ENCODE peak calls at places on chromosome 18, in eight cellular contexts. G is GM12864, V is ascending aorta, K is AG09309, P is foreskin fibroblast, O is GM12865, A is fibroblast of mammary gland, T is heart right ventricle. N is an unnamed sample.

GRCh38 chr18:3211236-3211992 is 8.4 kb downstream of the MYOM1 start:
- DNase-seq in P (peak), K (no peak), V (no peak), A (peak), G (no peak), T (peak), O (no peak), N (no peak)

GRCh38 chr18:41721103-41721502 is 233.9 kb upstream of the PIK3C3 start:
- DNase-seq in T (no peak), G (no peak), K (no peak), A (no peak), V (no peak), O (no peak), P (no peak), N (no peak)

GRCh38 chr18:2028986-2029385 is 542.3 kb downstream of the METTL4 start:
- DNase-seq in O (no peak), G (no peak), T (no peak), V (no peak), K (no peak), P (no peak), A (no peak), N (no peak)

GRCh38 chr18:50297621-50298442 is 10.3 kb upstream of the CXXC1 start:
- DNase-seq in A (peak), P (peak), O (peak), K (no peak), T (peak), G (peak), V (peak), N (peak)

GRCh38 chr18:49359732-49360444 is 100.6 kb downstream of the DYM start:
- DNase-seq in T (no peak), V (no peak), P (no peak), A (peak), O (peak), G (no peak), K (peak), N (no peak)

GRCh38 chr18:8242306-8242705 is 366.9 kb upstream of the RAB12 start:
- DNase-seq in K (no peak), G (no peak), P (no peak), T (no peak), O (no peak), A (peak), V (no peak), N (no peak)

GRCh38 chr18:24246143-24246542 is 107.3 kb downstream of the CABYR start:
- DNase-seq in V (no peak), P (no peak), G (peak), O (peak), K (no peak), T (no peak), A (no peak), N (no peak)

GRCh38 chr18:21241224-21242131 is 554 bp upstream of the GREB1L start:
- DNase-seq in K (no peak), V (no peak), O (no peak), T (peak), A (peak), P (no peak), G (no peak), N (no peak)

GRCh38 chr18:9787716-9788115 is 79.6 kb downstream of the RAB31 start:
- DNase-seq in P (no peak), V (no peak), G (no peak), O (no peak), K (no peak), T (no peak), A (peak), N (no peak)

GRCh38 chr18:79582978-79583377 is 96.6 kb upstream of the CTDP1 start:
- DNase-seq in K (no peak), G (no peak), T (no peak), V (no peak), P (no peak), A (no peak), O (no peak), N (no peak)

GRCh38 chr18:11714244-11714918 is 25.3 kb downstream of the GNAL start:
- DNase-seq in O (no peak), A (no peak), G (no peak), P (no peak), K (no peak), V (no peak), T (no peak), N (no peak)

GRCh38 chr18:24397131-24397693 is 412 bp downstream of the OSBPL1A start:
- DNase-seq in O (peak), G (no peak), P (peak), V (peak), A (peak), T (peak), K (peak), N (no peak)

DNA sequence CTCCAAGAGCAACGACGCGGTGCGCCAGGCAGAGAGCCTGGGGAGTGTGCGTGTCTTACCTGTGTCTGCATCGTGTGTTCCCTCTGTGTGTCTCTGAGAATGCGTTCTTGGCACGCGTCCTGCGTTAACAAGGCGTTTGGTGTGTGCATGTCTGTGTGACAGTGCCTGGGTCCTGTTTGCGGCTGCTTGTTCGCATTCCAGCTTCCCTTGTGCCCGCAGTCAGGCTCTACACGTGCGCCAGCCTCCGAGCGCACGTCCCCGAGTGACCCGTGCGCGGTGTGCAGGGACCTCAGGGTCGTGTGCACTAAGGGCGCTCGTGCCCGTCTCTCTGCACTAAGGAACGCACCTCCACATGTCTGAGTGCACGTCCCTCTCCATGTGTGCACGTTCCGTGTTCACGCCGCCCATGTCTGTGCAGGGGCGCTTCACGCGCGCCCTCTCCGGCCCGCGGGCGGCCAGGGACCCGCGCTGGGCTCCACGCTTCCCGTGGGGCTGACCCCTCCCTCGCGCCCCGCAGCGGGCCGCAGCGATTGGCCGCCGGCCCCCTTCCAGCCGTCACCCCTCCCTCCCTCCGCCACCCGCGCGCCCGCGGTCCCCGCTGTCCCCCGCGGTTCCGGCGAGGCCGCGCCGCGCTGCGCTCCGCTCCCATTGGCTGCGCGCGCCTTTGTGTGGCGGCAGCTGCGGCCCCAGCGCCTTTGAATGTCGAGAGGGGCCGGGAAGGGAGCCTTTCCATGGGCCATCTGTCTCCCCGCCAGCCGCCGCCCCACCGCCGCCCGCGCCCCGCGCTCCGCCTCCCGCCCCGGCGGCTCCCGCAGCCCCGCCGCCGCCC is 229.4 kb downstream of the HAUS1 start:
- DNase-seq in K (no peak), T (peak), O (no peak), G (no peak), P (no peak), A (no peak), V (no peak), N (peak)
- H3K4me3 ChIP-seq in K (no peak), T (peak), O (no peak), G (no peak), P (no peak), A (no peak), V (peak), N (peak)

DNA sequence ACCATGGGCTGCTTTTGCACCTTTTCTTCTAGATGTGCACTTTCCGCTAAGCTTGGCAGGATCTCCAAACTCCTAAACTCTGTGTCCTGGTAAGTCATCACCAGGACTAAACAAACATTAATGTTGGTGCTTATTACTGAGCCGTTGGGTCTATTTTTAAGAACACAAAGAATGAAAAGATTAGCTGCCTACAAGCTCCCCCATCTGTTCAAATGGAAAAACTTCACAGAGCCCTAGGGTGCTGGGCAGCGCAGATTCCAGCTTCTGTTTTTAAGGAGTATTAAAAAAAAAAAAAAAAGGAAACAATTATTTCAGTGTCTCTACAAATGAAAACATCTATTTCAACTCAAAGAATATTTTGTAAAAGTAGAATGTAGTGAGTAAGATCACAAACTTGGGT is 97.8 kb upstream of the AQP4 start:
- DNase-seq in P (no peak), V (no peak), A (no peak), O (no peak), T (no peak), K (no peak), G (no peak), N (no peak)
- TF ChIP-seq CTCF in P (no peak), V (no peak), A (no peak), O (no peak), T (peak), K (no peak), G (no peak), N (peak)

GRCh38 chr18:47248610-47249343 is 2.7 kb downstream of the SKOR2 start:
- DNase-seq in A (no peak), G (no peak), K (no peak), O (no peak), T (no peak), P (no peak), V (no peak), N (no peak)
- H3K4me3 ChIP-seq in A (no peak), G (no peak), K (no peak), O (no peak), T (no peak), P (no peak), V (no peak), N (no peak)

GRCh38 chr18:12769136-12769535 is 66.3 kb downstream of the PSMG2 start:
- DNase-seq in T (no peak), P (no peak), G (no peak), V (no peak), A (no peak), O (no peak), K (no peak), N (no peak)

GRCh38 chr18:12765586-12765985 is 62.7 kb downstream of the PSMG2 start:
- DNase-seq in A (no peak), V (no peak), K (no peak), T (no peak), O (no peak), P (no peak), G (no peak), N (no peak)

GRCh38 chr18:12766986-12767433 is 64.2 kb downstream of the PSMG2 start:
- DNase-seq in K (no peak), A (no peak), T (no peak), G (no peak), P (no peak), O (no peak), V (no peak), N (no peak)

GRCh38 chr18:12768622-12769021 is 65.8 kb downstream of the PSMG2 start:
- DNase-seq in O (no peak), A (peak), K (no peak), T (no peak), G (no peak), P (peak), V (no peak), N (no peak)

GRCh38 chr18:12767580-12768155 is 64.8 kb downstream of the PSMG2 start:
- DNase-seq in V (no peak), A (no peak), O (no peak), G (no peak), T (no peak), K (no peak), P (no peak), N (no peak)
- TF ChIP-seq CTCF in V (no peak), A (no peak), O (no peak), G (no peak), T (no peak), K (no peak), P (no peak), N (no peak)

GRCh38 chr18:64893349-64893748 is 744.5 kb upstream of the LINC00305 start:
- DNase-seq in V (no peak), K (no peak), G (no peak), O (no peak), T (no peak), P (no peak), A (no peak), N (no peak)

GRCh38 chr18:64886995-64887394 is 738.1 kb upstream of the LINC00305 start:
- DNase-seq in A (no peak), O (no peak), T (no peak), G (no peak), K (no peak), V (no peak), P (no peak), N (no peak)

GRCh38 chr18:64888956-64889355 is 740.1 kb upstream of the LINC00305 start:
- DNase-seq in G (no peak), T (no peak), P (no peak), K (no peak), V (no peak), A (no peak), O (no peak), N (no peak)
- H3K4me3 ChIP-seq in G (no peak), T (no peak), P (no peak), K (no peak), V (no peak), A (no peak), O (no peak), N (no peak)

DNA sequence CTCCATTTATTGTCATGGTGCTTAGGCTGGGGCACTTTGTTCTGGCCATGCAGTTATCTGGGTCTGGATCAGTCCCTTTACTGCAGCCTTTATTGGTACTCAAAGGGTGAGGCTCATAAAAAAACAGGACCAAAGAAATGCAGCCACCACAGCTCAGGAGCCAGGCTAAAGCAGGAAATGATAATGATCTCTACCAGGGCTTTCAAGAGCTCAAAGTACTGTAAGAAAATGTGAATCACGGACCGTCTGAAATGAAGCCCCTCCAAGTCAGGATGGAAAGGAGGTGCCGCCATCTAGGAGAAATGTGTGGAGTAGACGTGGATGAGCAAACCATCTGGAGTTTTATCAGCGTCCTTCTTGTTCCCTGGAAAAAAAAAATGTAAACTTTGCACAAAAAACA is 162.4 kb upstream of the ZNF516 start:
- DNase-seq in K (no peak), A (peak), O (no peak), P (no peak), G (no peak), T (no peak), V (no peak), N (no peak)
- TF ChIP-seq CTCF in K (peak), A (no peak), O (no peak), P (no peak), G (no peak), T (no peak), V (no peak), N (no peak)

DNA sequence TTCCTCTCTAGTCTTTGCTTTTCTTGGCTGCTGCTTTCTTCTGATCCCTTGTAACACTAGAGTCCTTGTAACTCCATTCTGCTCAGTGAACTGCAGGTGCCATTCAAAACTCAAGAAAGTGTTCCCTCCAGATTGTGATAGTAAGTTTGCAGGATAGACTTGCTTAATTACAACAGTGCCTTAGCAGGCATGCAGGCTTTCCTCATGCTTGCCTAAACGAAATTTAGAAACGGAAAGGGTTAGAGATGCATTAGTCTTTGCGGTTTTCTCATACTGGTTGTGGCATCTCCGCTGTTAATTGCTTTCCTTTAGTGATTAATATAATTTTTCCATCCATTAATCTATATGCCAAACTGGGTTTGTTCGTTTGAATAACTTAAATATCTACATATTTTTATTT is 82.9 kb downstream of the DOK6 start:
- DNase-seq in P (no peak), G (no peak), O (no peak), T (no peak), A (no peak), K (no peak), V (no peak), N (no peak)
- H3K4me3 ChIP-seq in P (no peak), G (no peak), O (no peak), T (no peak), A (no peak), K (no peak), V (no peak), N (no peak)

GRCh38 chr18:44041553-44042418 is 638.9 kb upstream of the SETBP1 start:
- DNase-seq in K (no peak), O (no peak), P (no peak), A (no peak), G (no peak), V (no peak), T (no peak), N (no peak)
- TF ChIP-seq CTCF in K (no peak), O (no peak), P (no peak), A (no peak), G (no peak), V (no peak), T (no peak), N (no peak)

DNA sequence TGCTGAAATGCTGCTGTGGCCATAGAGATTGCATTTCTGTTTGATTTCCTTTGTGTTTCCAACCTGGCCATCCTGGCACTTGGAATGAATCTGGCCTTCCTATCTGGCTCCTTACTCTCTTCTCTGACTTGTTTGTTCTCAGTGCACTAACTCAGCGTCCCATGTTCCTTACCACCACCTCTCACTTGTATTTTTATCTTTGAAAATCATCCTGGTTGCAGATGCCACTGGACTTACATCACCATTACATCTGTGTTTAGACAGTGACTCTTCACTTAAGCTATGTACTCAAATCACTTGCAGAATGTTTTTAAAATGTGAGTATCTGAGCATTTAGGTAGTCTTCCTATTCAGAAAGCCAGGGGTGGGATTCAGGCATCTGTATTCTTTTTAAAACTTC is 239.5 kb downstream of the WDR7 start:
- DNase-seq in P (peak), O (no peak), V (no peak), T (no peak), A (peak), K (peak), G (no peak), N (no peak)
- H3K4me3 ChIP-seq in P (no peak), O (no peak), V (no peak), T (no peak), A (no peak), K (no peak), G (no peak), N (no peak)

GRCh38 chr18:74626311-74626874 is 28.7 kb downstream of the ZNF407 start:
- DNase-seq in O (no peak), P (no peak), T (no peak), V (no peak), G (no peak), K (no peak), A (no peak), N (no peak)

GRCh38 chr18:74624491-74624890 is 26.8 kb downstream of the ZNF407 start:
- DNase-seq in P (no peak), V (no peak), G (no peak), T (no peak), A (no peak), O (no peak), K (no peak), N (no peak)

GRCh38 chr18:74625157-74625556 is 27.5 kb downstream of the ZNF407 start:
- DNase-seq in P (peak), A (no peak), T (no peak), O (no peak), G (no peak), V (no peak), K (no peak), N (no peak)

GRCh38 chr18:74622079-74622478 is 24.4 kb downstream of the ZNF407 start:
- DNase-seq in T (no peak), P (no peak), G (no peak), V (no peak), O (no peak), A (no peak), K (no peak), N (no peak)

DNA sequence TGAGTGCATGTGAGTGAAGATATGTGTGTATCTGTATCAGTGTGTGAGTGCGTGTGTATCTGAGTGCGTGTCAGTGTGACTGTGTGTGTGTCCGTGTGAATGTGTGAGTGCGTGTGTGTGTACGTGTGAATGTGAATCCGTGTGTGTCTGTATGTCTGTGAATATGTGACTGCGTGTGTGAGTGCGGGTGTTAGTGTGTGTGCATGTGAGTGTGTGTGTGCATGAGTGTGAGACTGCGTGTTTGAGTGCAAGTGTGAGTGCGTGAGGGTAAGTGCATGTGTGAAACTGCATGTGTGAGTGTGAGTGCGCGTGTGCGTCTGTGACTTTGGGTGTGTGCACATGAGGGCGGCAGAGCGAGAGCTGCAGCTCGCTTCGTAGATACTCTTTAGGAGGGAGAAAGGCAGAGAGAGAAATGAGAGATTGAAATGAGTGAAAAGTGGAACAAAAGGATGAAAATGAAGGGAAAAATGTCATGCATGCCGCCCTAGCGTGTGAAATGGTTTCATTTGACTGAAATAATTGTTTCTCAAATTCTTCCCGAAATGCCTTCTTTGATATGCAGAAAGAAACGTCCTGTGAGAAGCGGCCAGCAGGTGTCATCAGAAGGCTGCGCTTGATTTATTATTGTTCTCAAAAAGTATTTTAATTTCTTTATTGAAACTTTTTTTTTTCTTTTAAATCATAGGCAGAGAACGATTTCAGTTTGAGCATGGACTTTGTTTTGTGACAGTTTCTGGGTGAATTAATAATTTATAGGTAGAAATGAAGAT is 25.6 kb downstream of the ZNF407 start:
- DNase-seq in O (no peak), G (no peak), V (no peak), T (no peak), P (peak), A (peak), K (no peak), N (no peak)
- TF ChIP-seq CTCF in O (no peak), G (peak), V (peak), T (peak), P (peak), A (peak), K (peak), N (peak)

N was measured in upper lobe of right lung.